ENCODE peak calls at places on chromosomes 7 and 10, in six cellular contexts. L is neural progenitor cell, P is body of pancreas, C is transverse colon, U is PC-3, K is stomach. M is an unnamed sample.

GRCh38 chr10:56881218-56881617 is 520.2 kb upstream of the ZWINT start:
- DNase-seq in L (no peak), P (no peak), C (no peak), U (no peak), K (no peak), M (no peak)

GRCh38 chr7:82477733-82478515 is 34.3 kb upstream of the CACNA2D1 start:
- DNase-seq in L (no peak), P (no peak), C (no peak), U (no peak), K (no peak), M (no peak)

GRCh38 chr10:21334891-21335696 is 190.4 kb downstream of the SKIDA1 start:
- DNase-seq in L (no peak), P (peak; percentile 24), C (no peak), U (peak; percentile 91), K (no peak), M (no peak)

GRCh38 chr7:55083206-55083605 is 64.4 kb downstream of the EGFR start:
- DNase-seq in L (no peak), P (no peak), C (no peak), U (no peak), K (no peak), M (no peak)

GRCh38 chr10:81403451-81403850 is 471.5 kb upstream of the NRG3 start:
- DNase-seq in L (no peak), P (no peak), C (no peak), U (no peak), K (no peak), M (no peak)

GRCh38 chr10:27759483-27760281 is 14.1 kb upstream of the MKX start:
- DNase-seq in L (peak; percentile 50), P (no peak), C (no peak), U (peak; percentile 21), K (no peak), M (no peak)

GRCh38 chr10:108899686-108900085 is 1023.6 kb downstream of the XPNPEP1 start:
- DNase-seq in L (peak; percentile 28), P (no peak), C (no peak), U (no peak), K (no peak), M (no peak)

GRCh38 chr7:110960811-110961210 is 130.1 kb upstream of the LRRN3 start:
- DNase-seq in L (no peak), P (no peak), C (no peak), U (no peak), K (no peak), M (no peak)

GRCh38 chr10:3095373-3096139 is 28.2 kb downstream of the PFKP start:
- DNase-seq in L (no peak), P (no peak), C (peak; percentile 35), U (peak; percentile 91), K (no peak), M (no peak)

GRCh38 chr10:133310399-133310755 is 1.7 kb downstream of the ZNF511 start:
- DNase-seq in L (no peak), P (no peak), C (no peak), U (no peak), K (no peak), M (no peak)

GRCh38 chr7:116561697-116562483 is 37.1 kb downstream of the CAV1 start:
- DNase-seq in L (no peak), P (no peak), C (no peak), U (peak; percentile 21), K (no peak), M (no peak)

GRCh38 chr7:143913945-143914615 is 12.1 kb upstream of the TCAF1 start:
- DNase-seq in L (no peak), P (no peak), C (no peak), U (no peak), K (no peak), M (no peak)

DNA sequence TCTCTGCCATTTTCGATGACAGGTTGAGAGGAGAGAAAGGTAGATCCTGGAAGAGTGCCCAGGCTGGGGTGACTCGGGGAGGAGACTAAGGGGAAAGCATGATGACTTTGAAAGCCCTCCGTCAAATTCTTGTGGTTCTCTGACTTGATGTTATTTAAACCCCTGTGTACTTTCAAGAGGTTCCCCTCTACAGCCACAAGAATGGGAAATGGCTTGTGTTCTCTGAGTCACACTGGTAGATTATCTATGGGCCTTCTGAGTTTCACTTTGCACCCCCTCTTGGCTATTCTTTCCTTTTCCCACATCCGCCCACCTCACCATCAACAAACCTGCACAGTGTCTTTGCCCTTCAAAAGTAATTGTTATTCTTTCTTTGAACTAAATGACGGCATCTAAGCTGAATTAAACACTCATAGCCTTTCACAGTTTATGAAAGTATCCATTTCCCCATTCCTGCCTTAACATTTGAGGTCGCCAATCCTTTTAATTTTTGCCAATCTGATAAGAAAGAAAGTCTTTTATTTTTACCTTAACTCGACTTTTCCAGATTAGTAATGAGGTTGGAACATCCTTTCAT is 24.1 kb downstream of the PRF1 start:
- DNase-seq in L (no peak), P (no peak), C (peak; percentile 53), U (peak; percentile 100), K (no peak), M (no peak)
- H3K4me1 ChIP-seq in L (peaks cover 10% of the 10 kb centered on the region), P (peaks cover 19% of the 10 kb centered on the region), C (peaks cover 20% of the 10 kb centered on the region), U (peaks cover 47% of the 10 kb centered on the region), K (peaks cover 29% of the 10 kb centered on the region), M (no peaks in the 10 kb centered on the region)

GRCh38 chr10:86508217-86508616 is 13.4 kb downstream of the WAPL start:
- DNase-seq in L (no peak), P (no peak), C (no peak), U (no peak), K (no peak), M (no peak)

GRCh38 chr10:86506499-86506898 is 15.1 kb downstream of the WAPL start:
- DNase-seq in L (no peak), P (no peak), C (no peak), U (no peak), K (no peak), M (no peak)

GRCh38 chr10:86509145-86509544 is 12.4 kb downstream of the WAPL start:
- DNase-seq in L (no peak), P (no peak), C (no peak), U (no peak), K (no peak), M (no peak)

GRCh38 chr10:86512137-86512536 is 9.5 kb downstream of the WAPL start:
- DNase-seq in L (no peak), P (peak; percentile 21), C (no peak), U (no peak), K (no peak), M (no peak)

DNA sequence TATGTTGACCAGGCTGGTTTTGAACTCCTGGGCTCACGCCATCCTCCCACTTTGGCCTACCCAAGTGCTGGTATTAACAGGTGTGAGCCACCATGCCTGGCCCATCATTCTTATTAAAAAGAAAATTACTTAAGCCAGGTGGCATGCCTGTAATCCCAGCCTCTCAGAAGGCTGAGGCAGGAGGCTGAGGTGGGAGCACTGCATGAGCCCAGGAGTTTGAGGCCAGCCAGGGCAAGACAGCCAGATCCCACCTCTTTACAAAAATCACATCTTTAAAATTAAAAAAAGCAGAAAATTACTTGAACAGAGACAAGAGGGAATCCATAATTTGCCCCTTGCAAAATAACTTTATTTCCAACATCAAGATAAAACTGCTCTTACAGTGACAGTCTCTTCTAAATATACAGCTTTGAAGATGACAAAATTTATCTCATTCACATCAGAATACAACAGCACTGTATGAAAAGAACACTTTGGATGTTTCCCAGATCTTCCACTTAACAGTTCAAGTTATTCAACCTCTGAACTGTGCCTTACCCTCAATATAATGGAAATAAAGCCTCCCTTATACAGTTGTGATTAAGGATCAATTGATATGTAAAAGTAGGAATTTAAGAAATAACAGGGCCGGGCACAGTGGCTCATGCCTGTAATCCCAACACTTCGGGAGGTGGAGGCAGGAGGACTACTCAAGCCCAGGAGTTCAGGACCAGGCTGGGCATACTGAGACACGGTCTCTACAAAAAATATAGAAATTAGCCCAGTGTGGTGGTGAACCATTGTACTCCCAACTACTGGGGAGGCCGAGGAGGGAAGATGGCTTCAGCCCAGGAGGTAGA is 10.3 kb downstream of the WAPL start:
- DNase-seq in L (no peak), P (no peak), C (no peak), U (no peak), K (no peak), M (no peak)
- H3K4me1 ChIP-seq in L (no peaks in the 10 kb centered on the region), P (peaks cover 47% of the 10 kb centered on the region), C (peaks cover 30% of the 10 kb centered on the region), U (no peaks in the 10 kb centered on the region), K (peaks cover 87% of the 10 kb centered on the region), M (peaks cover 4% of the 10 kb centered on the region)

GRCh38 chr7:42924223-42924877 is 7.6 kb downstream of the PSMA2 start:
- DNase-seq in L (no peak), P (no peak), C (no peak), U (no peak), K (no peak), M (no peak)
- H3K4me1 ChIP-seq in L (no peaks in the 10 kb centered on the region), P (peaks cover 9% of the 10 kb centered on the region), C (peaks cover 20% of the 10 kb centered on the region), U (peaks cover 2% of the 10 kb centered on the region), K (peaks cover 31% of the 10 kb centered on the region), M (no peaks in the 10 kb centered on the region)

GRCh38 chr10:110358278-110358677 is 53.6 kb upstream of the SMNDC1 start:
- DNase-seq in L (no peak), P (no peak), C (peak; percentile 38), U (no peak), K (no peak), M (no peak)

GRCh38 chr10:110358869-110359629 is 54.3 kb upstream of the SMNDC1 start:
- DNase-seq in L (no peak), P (peak; percentile 63), C (no peak), U (peak; percentile 81), K (peak; percentile 80), M (peak; percentile 61)

GRCh38 chr10:110363572-110364411 is 59.1 kb upstream of the SMNDC1 start:
- DNase-seq in L (peak; percentile 26), P (peak; percentile 45), C (peak; percentile 24), U (no peak), K (no peak), M (no peak)

GRCh38 chr10:110361800-110362456 is 57.2 kb upstream of the SMNDC1 start:
- DNase-seq in L (peak; percentile 38), P (no peak), C (no peak), U (no peak), K (no peak), M (no peak)

DNA sequence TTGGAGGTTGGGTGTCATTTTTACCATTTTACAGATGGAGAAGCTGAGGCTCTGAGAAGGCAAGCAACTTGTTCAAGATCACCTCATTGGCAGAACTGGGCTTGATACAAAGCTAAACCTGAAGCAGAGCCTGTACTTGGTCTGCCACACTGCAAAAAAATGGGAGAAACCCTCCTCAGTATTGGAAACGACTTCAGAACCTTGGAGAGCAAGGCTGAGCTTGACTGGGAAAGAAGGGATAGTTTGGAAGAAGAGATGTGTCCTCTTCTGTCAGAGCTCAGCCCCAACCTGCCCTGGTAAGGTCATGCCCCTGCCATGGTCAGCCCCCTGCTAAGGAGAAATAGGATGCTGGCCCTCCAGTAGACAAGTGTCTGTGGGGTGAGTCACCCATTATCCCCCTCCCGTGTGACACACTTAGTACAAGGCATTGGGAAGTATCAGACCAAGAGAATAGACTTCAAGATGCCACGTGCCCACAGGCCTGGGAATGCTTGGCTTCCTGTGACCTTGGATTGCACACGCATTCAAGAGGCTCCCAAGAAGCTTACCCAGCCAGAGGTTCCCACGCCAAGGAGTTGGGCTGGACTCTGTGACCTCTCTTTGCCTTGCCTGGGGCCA is 56.2 kb upstream of the SMNDC1 start:
- DNase-seq in L (no peak), P (no peak), C (no peak), U (peak; percentile 19), K (no peak), M (no peak)
- H3K4me1 ChIP-seq in L (peaks cover 12% of the 10 kb centered on the region), P (peaks cover 9% of the 10 kb centered on the region), C (peaks cover 11% of the 10 kb centered on the region), U (peaks cover 52% of the 10 kb centered on the region), K (peaks cover 15% of the 10 kb centered on the region), M (peaks cover 12% of the 10 kb centered on the region)